ENCODE peak calls at places on chromosomes 2 and 18, in five cellular contexts. U is GM06990; W is neural crest cell; N is IMR-90; Y is CD4-positive, alpha-beta T cell. A is an unnamed sample.

GRCh38 chr2:219205165-219205538 is 1.4 kb upstream of the ZFAND2B start:
- DNase-seq in N (no peak), W (no peak), U (no peak), Y (no peak), A (no peak)

GRCh38 chr18:62925031-62925688 is 209.8 kb downstream of the PHLPP1 start:
- DNase-seq in U (no peak), N (peak; percentile 29), W (no peak), Y (no peak), A (no peak)

GRCh38 chr2:37614061-37614802 is 57.2 kb downstream of the CDC42EP3 start:
- DNase-seq in W (no peak), Y (no peak), U (no peak), N (peak; percentile 95), A (no peak)

GRCh38 chr2:201964631-201965206 is 68.9 kb upstream of the FZD7 start:
- DNase-seq in W (no peak), U (no peak), N (no peak), Y (no peak), A (no peak)

GRCh38 chr18:79472946-79473345 is 77.2 kb downstream of the NFATC1 start:
- DNase-seq in U (no peak), Y (no peak), W (no peak), N (no peak), A (no peak)

GRCh38 chr2:39022642-39023230 is 98.1 kb downstream of the SOS1 start:
- DNase-seq in U (no peak), Y (no peak), W (no peak), N (no peak), A (no peak)

GRCh38 chr2:96249654-96250053 is 16.1 kb downstream of the TMEM127 start:
- DNase-seq in N (peak; percentile 64), U (no peak), Y (no peak), W (no peak), A (no peak)

GRCh38 chr2:164412831-164413230 is 208.5 kb downstream of the GRB14 start:
- DNase-seq in N (no peak), Y (no peak), W (no peak), U (no peak), A (no peak)

GRCh38 chr2:217790195-217790594 is 212.6 kb downstream of the TNS1 start:
- DNase-seq in W (no peak), N (no peak), U (no peak), Y (no peak), A (peak; percentile 44)

GRCh38 chr18:40366521-40366920 is 1588.5 kb upstream of the PIK3C3 start:
- DNase-seq in U (no peak), Y (no peak), W (no peak), N (no peak), A (no peak)

GRCh38 chr2:206670531-206671319 is 28.4 kb downstream of the FAM237A start:
- DNase-seq in N (no peak), Y (no peak), W (no peak), U (peak; percentile 15), A (no peak)

GRCh38 chr2:150274108-150274507 is 213.4 kb downstream of the RND3 start:
- DNase-seq in U (no peak), Y (no peak), N (peak; percentile 56), W (no peak), A (no peak)

GRCh38 chr2:71550801-71551630 is 97.7 kb downstream of the DYSF start:
- DNase-seq in U (no peak), W (no peak), Y (no peak), N (no peak), A (no peak)

GRCh38 chr2:145961846-145962245 is 1441.9 kb upstream of the ZEB2 start:
- DNase-seq in W (no peak), U (no peak), N (peak; percentile 39), Y (no peak), A (no peak)

GRCh38 chr18:63892544-63892943 is 5.0 kb downstream of the SERPINB2 start:
- DNase-seq in Y (no peak), W (no peak), N (no peak), U (no peak), A (no peak)

GRCh38 chr2:240856151-240856980 is 12.3 kb upstream of the AGXT start:
- DNase-seq in W (no peak), Y (no peak), N (no peak), U (no peak), A (no peak)

GRCh38 chr2:219578811-219579210 is 6.7 kb downstream of the INHA start:
- DNase-seq in U (no peak), N (peak; percentile 36), W (no peak), Y (no peak), A (no peak)

GRCh38 chr2:31270136-31270535 is 36.2 kb downstream of the EHD3 start:
- DNase-seq in W (no peak), Y (no peak), U (no peak), N (peak; percentile 76), A (no peak)

GRCh38 chr2:197559656-197560055 is 43.8 kb downstream of the MOB4 start:
- DNase-seq in U (no peak), Y (no peak), N (no peak), W (no peak), A (no peak)

GRCh38 chr2:219171231-219171651 is 1.4 kb upstream of the SLC23A3 start:
- DNase-seq in U (no peak), N (peak; percentile 86), Y (no peak), W (peak; percentile 35), A (peak; percentile 46)

GRCh38 chr2:20579866-20580265 is 71.0 kb downstream of the HS1BP3 start:
- DNase-seq in U (no peak), N (no peak), Y (no peak), W (no peak), A (no peak)

GRCh38 chr2:120881981-120882788 is 146.5 kb downstream of the GLI2 start:
- DNase-seq in U (no peak), N (no peak), Y (no peak), W (no peak), A (no peak)

GRCh38 chr2:150133623-150134022 is 353.8 kb downstream of the RND3 start:
- DNase-seq in N (peak; percentile 92), U (peak; percentile 43), W (no peak), Y (no peak), A (peak; percentile 13)

GRCh38 chr2:216216951-216217903 is 108.1 kb downstream of the XRCC5 start:
- DNase-seq in Y (no peak), U (no peak), W (no peak), N (peak; percentile 71), A (no peak)

GRCh38 chr2:3481736-3482362 is 37.5 kb downstream of the ADI1 start:
- DNase-seq in U (no peak), N (no peak), W (no peak), Y (no peak), A (no peak)

GRCh38 chr2:125935559-125935958 is 720.4 kb upstream of the GYPC start:
- DNase-seq in Y (no peak), U (no peak), N (no peak), W (no peak), A (no peak)

GRCh38 chr2:105869318-105869717 is 124.6 kb downstream of the NCK2 start:
- DNase-seq in Y (no peak), W (no peak), U (no peak), N (no peak), A (no peak)

GRCh38 chr18:76351961-76352581 is 143.0 kb downstream of the ZNF516 start:
- DNase-seq in Y (no peak), W (no peak), U (no peak), N (peak; percentile 92), A (no peak)

GRCh38 chr18:67265464-67266245 is 250.9 kb downstream of the DSEL start:
- DNase-seq in Y (no peak), W (no peak), U (no peak), N (peak; percentile 79), A (no peak)

DNA sequence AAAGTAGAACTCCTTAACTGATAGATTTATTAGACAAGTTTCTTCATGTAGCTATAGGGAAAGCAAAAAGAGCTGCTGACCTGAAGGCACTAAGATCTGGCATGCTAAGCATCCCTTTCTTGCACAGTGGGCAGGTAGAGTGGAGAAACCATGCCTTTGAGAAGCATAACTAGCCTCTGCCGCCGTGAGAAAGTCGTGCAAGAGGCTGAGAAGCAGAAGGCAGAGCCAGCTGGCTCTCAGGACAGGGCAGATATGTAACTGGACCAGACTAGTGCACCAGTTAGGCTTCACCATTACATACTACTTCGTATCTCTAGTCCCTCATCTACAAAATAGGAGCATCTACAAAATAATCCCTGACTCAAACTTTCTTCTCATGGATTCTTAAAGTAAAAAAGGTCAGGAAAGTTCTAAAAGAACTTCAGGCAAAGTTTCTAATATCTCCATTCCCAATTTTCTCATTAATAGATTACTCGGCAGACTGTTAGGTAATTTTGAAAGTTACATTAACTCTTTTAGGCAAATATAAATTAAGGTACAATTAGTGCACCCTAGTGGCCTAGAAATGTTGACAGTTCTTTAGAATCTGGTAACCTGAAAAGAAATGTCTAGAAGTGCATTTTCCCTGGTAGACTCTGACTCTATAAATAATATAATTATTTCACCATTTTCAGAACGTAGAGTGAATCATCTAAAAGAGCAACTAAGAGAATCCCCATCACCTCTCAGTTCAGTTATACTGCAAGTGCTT is 10.3 kb downstream of the ERBB4 start:
- DNase-seq in N (no peak), W (no peak), Y (no peak), U (no peak), A (no peak)
- TF ChIP-seq CTCF in N (no peak), W (peak; percentile 30), Y (no peak), U (peak; percentile 14), A (peak; percentile 20)

DNA sequence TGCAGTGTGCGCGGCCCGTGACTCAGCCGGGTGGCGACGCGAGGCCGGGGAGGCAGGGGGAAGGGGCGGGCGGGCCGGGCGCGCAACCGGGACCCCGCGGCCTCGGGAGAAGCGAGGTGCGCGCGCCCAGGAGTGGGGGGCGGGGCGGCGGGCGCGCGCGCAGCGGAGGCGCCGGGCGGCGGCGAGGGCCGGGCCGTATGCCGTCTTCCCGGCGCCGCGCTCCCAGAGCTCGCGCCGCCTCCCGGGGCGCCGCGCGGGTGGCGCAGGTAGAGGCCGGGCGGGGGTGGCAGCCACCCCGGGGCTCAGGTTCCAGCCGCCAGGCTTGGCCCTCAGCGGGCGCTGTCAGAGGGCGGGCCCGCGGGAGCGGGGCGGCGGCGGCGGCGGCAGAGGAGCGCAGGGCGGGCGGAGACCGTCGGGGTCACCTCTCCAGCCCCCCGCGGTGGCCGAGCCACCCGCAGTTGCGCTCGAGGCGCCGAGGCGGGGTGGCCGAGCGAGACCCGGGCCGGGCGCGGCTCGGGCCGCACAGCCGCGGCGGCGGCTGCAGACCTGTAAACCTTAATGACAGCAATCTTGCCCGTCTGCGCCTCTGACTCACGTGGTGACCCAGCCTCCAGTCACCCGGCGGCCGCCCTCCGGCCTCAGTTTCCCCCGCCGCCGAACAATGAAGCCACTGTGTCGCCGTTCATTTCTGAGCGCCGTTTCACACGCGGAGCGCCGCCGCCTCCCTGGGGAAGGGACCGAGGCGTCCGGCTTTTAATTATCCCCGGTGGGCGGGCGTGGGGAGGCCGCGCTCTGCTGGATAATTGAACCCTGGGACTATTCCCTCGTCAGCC is 25.3 kb upstream of the SMAD7 start:
- DNase-seq in N (peak; percentile 57), Y (peak; percentile 57), U (peak; percentile 54), W (peak; percentile 36), A (peak; percentile 83)
- TF ChIP-seq CTCF in N (no peak), Y (no peak), U (no peak), W (no peak), A (no peak)

GRCh38 chr18:25103468-25104155 is 248.4 kb downstream of the ZNF521 start:
- DNase-seq in N (no peak), U (no peak), Y (no peak), W (no peak), A (no peak)

GRCh38 chr18:25102657-25103056 is 249.3 kb downstream of the ZNF521 start:
- DNase-seq in Y (no peak), U (no peak), N (no peak), W (no peak), A (no peak)

GRCh38 chr18:25097119-25098114 is 254.5 kb downstream of the ZNF521 start:
- DNase-seq in U (no peak), W (no peak), N (peak; percentile 73), Y (no peak), A (no peak)

GRCh38 chr18:25099838-25100393 is 252.1 kb downstream of the ZNF521 start:
- DNase-seq in W (no peak), U (no peak), Y (no peak), N (peak; percentile 40), A (no peak)
- TF ChIP-seq CTCF in W (no peak), U (no peak), Y (no peak), N (peak; percentile 21), A (no peak)

GRCh38 chr18:32930695-32931301 is 158.0 kb upstream of the KLHL14 start:
- DNase-seq in U (peak; percentile 17), Y (no peak), N (peak; percentile 60), W (no peak), A (peak; percentile 63)
- TF ChIP-seq CTCF in U (peak; percentile 67), Y (no peak), N (peak; percentile 65), W (peak; percentile 76), A (peak; percentile 66)